ENCODE peak calls at places on chromosomes 1 and 21, in five cellular contexts. One of them, this sample, is unnamed.

GRCh38 chr1:157566484-157567300 is 14.4 kb upstream of the FCRL5 start:
- DNase-seq in CD8-positive, alpha-beta memory T cell: no peak
- DNase-seq in H4: no peak
- DNase-seq in amniotic stem cell: no peak
- DNase-seq in cardiac muscle cell: no peak
- DNase-seq in this sample: no peak

GRCh38 chr1:208533746-208534603 is 289.8 kb upstream of the PLXNA2 start:
- DNase-seq in amniotic stem cell: no peak
- DNase-seq in cardiac muscle cell: no peak
- DNase-seq in CD8-positive, alpha-beta memory T cell: no peak
- DNase-seq in H4: no peak
- DNase-seq in this sample: peak

GRCh38 chr21:14913576-14914146 is 151.1 kb downstream of the NRIP1 start:
- DNase-seq in cardiac muscle cell: no peak
- DNase-seq in CD8-positive, alpha-beta memory T cell: no peak
- DNase-seq in amniotic stem cell: no peak
- DNase-seq in H4: no peak
- DNase-seq in this sample: no peak

GRCh38 chr1:7539772-7540175 is 231.3 kb upstream of the VAMP3 start:
- DNase-seq in CD8-positive, alpha-beta memory T cell: no peak
- DNase-seq in amniotic stem cell: no peak
- DNase-seq in cardiac muscle cell: peak
- DNase-seq in H4: peak
- DNase-seq in this sample: no peak

GRCh38 chr1:13825033-13825432 is 125.0 kb downstream of the PRDM2 start:
- DNase-seq in amniotic stem cell: no peak
- DNase-seq in H4: no peak
- DNase-seq in CD8-positive, alpha-beta memory T cell: no peak
- DNase-seq in cardiac muscle cell: no peak
- DNase-seq in this sample: peak

GRCh38 chr1:112464501-112464900 is 44.3 kb upstream of the WNT2B start:
- DNase-seq in H4: no peak
- DNase-seq in cardiac muscle cell: no peak
- DNase-seq in amniotic stem cell: no peak
- DNase-seq in CD8-positive, alpha-beta memory T cell: no peak
- DNase-seq in this sample: no peak

GRCh38 chr21:44930543-44930981 is 9.3 kb upstream of the SLX9 start:
- DNase-seq in amniotic stem cell: no peak
- DNase-seq in H4: no peak
- DNase-seq in CD8-positive, alpha-beta memory T cell: peak
- DNase-seq in cardiac muscle cell: peak
- DNase-seq in this sample: no peak

GRCh38 chr1:12276225-12276624 is 46.4 kb downstream of the VPS13D start:
- DNase-seq in cardiac muscle cell: peak
- DNase-seq in amniotic stem cell: no peak
- DNase-seq in CD8-positive, alpha-beta memory T cell: no peak
- DNase-seq in H4: peak
- DNase-seq in this sample: no peak

GRCh38 chr1:183259886-183260285 is 73.8 kb downstream of the LAMC2 start:
- DNase-seq in amniotic stem cell: no peak
- DNase-seq in cardiac muscle cell: no peak
- DNase-seq in H4: no peak
- DNase-seq in CD8-positive, alpha-beta memory T cell: no peak
- DNase-seq in this sample: no peak

GRCh38 chr1:89990976-89991831 is 3.7 kb upstream of the ZNF326 start:
- DNase-seq in amniotic stem cell: no peak
- DNase-seq in H4: no peak
- DNase-seq in CD8-positive, alpha-beta memory T cell: no peak
- DNase-seq in cardiac muscle cell: no peak
- DNase-seq in this sample: no peak

GRCh38 chr1:17122449-17123194 is 3.4 kb upstream of the PADI2 start:
- DNase-seq in amniotic stem cell: no peak
- DNase-seq in H4: peak
- DNase-seq in CD8-positive, alpha-beta memory T cell: no peak
- DNase-seq in cardiac muscle cell: peak
- DNase-seq in this sample: no peak

GRCh38 chr1:77991638-77992037 is 12.8 kb upstream of the FUBP1 start:
- DNase-seq in cardiac muscle cell: no peak
- DNase-seq in CD8-positive, alpha-beta memory T cell: no peak
- DNase-seq in amniotic stem cell: no peak
- DNase-seq in H4: no peak
- DNase-seq in this sample: no peak

GRCh38 chr1:28050746-28051145 is 37.7 kb downstream of the EYA3 start:
- DNase-seq in H4: no peak
- DNase-seq in amniotic stem cell: no peak
- DNase-seq in cardiac muscle cell: peak
- DNase-seq in CD8-positive, alpha-beta memory T cell: no peak
- DNase-seq in this sample: no peak

GRCh38 chr21:38950388-38951094 is 144.8 kb downstream of the ETS2 start:
- DNase-seq in CD8-positive, alpha-beta memory T cell: no peak
- DNase-seq in cardiac muscle cell: peak
- DNase-seq in amniotic stem cell: no peak
- DNase-seq in H4: no peak
- DNase-seq in this sample: no peak

GRCh38 chr1:184890539-184890973 is 83.8 kb downstream of the NIBAN1 start:
- DNase-seq in cardiac muscle cell: peak
- DNase-seq in amniotic stem cell: no peak
- DNase-seq in CD8-positive, alpha-beta memory T cell: peak
- DNase-seq in H4: peak
- DNase-seq in this sample: no peak

GRCh38 chr1:67570473-67571143 is 114.4 kb upstream of the GADD45A start:
- DNase-seq in cardiac muscle cell: peak
- DNase-seq in H4: peak
- DNase-seq in CD8-positive, alpha-beta memory T cell: no peak
- DNase-seq in amniotic stem cell: peak
- DNase-seq in this sample: no peak

GRCh38 chr1:17718136-17718535 is 37.0 kb upstream of the ACTL8 start:
- DNase-seq in H4: no peak
- DNase-seq in amniotic stem cell: no peak
- DNase-seq in cardiac muscle cell: no peak
- DNase-seq in CD8-positive, alpha-beta memory T cell: no peak
- DNase-seq in this sample: no peak

GRCh38 chr1:71014110-71014509 is 33.5 kb downstream of the PTGER3 start:
- DNase-seq in cardiac muscle cell: peak
- DNase-seq in amniotic stem cell: no peak
- DNase-seq in CD8-positive, alpha-beta memory T cell: no peak
- DNase-seq in H4: no peak
- DNase-seq in this sample: no peak

GRCh38 chr1:92933459-92933858 is 27.8 kb downstream of the DIPK1A start:
- DNase-seq in CD8-positive, alpha-beta memory T cell: no peak
- DNase-seq in amniotic stem cell: no peak
- DNase-seq in cardiac muscle cell: peak
- DNase-seq in H4: no peak
- DNase-seq in this sample: no peak

GRCh38 chr1:29546496-29546895 is 310.2 kb downstream of the PTPRU start:
- DNase-seq in amniotic stem cell: no peak
- DNase-seq in cardiac muscle cell: no peak
- DNase-seq in CD8-positive, alpha-beta memory T cell: no peak
- DNase-seq in H4: no peak
- DNase-seq in this sample: no peak

GRCh38 chr1:114892194-114892918 is 37.7 kb downstream of the SYCP1 start:
- DNase-seq in amniotic stem cell: no peak
- DNase-seq in CD8-positive, alpha-beta memory T cell: no peak
- DNase-seq in H4: no peak
- DNase-seq in cardiac muscle cell: no peak
- DNase-seq in this sample: no peak

GRCh38 chr1:161244888-161245287 is 6.9 kb upstream of the NR1I3 start:
- DNase-seq in CD8-positive, alpha-beta memory T cell: no peak
- DNase-seq in amniotic stem cell: no peak
- DNase-seq in cardiac muscle cell: no peak
- DNase-seq in H4: no peak
- DNase-seq in this sample: no peak

GRCh38 chr1:218463194-218464156 is 118.3 kb downstream of the TGFB2 start:
- DNase-seq in amniotic stem cell: no peak
- DNase-seq in cardiac muscle cell: peak
- DNase-seq in CD8-positive, alpha-beta memory T cell: no peak
- DNase-seq in H4: no peak
- DNase-seq in this sample: no peak

GRCh38 chr1:184183919-184184318 is 132.4 kb downstream of the TSEN15 start:
- DNase-seq in amniotic stem cell: no peak
- DNase-seq in CD8-positive, alpha-beta memory T cell: no peak
- DNase-seq in H4: no peak
- DNase-seq in cardiac muscle cell: no peak
- DNase-seq in this sample: no peak

GRCh38 chr1:220409751-220410370 is 118.1 kb upstream of the MARK1 start:
- DNase-seq in H4: no peak
- DNase-seq in CD8-positive, alpha-beta memory T cell: no peak
- DNase-seq in cardiac muscle cell: no peak
- DNase-seq in amniotic stem cell: no peak
- DNase-seq in this sample: no peak

GRCh38 chr21:45578811-45579381 is 36.7 kb upstream of the SLC19A1 start:
- DNase-seq in CD8-positive, alpha-beta memory T cell: no peak
- DNase-seq in amniotic stem cell: no peak
- DNase-seq in H4: no peak
- DNase-seq in cardiac muscle cell: no peak
- DNase-seq in this sample: peak

GRCh38 chr1:151994956-151995355 is 1.3 kb upstream of the S100A10 start:
- DNase-seq in cardiac muscle cell: peak
- DNase-seq in CD8-positive, alpha-beta memory T cell: no peak
- DNase-seq in amniotic stem cell: peak
- DNase-seq in H4: peak
- DNase-seq in this sample: no peak

GRCh38 chr1:218257971-218258370 is 27.1 kb upstream of the RRP15 start:
- DNase-seq in CD8-positive, alpha-beta memory T cell: no peak
- DNase-seq in cardiac muscle cell: no peak
- DNase-seq in amniotic stem cell: no peak
- DNase-seq in H4: no peak
- DNase-seq in this sample: no peak

GRCh38 chr1:3642921-3643675 is 6.8 kb downstream of the WRAP73 start:
- DNase-seq in H4: no peak
- DNase-seq in amniotic stem cell: no peak
- DNase-seq in CD8-positive, alpha-beta memory T cell: no peak
- DNase-seq in cardiac muscle cell: no peak
- DNase-seq in this sample: no peak

GRCh38 chr21:43020771-43021170 is 46.4 kb downstream of the PKNOX1 start:
- DNase-seq in CD8-positive, alpha-beta memory T cell: no peak
- DNase-seq in amniotic stem cell: no peak
- DNase-seq in H4: no peak
- DNase-seq in cardiac muscle cell: no peak
- DNase-seq in this sample: no peak

GRCh38 chr1:150762559-150762958 is 3.0 kb downstream of the CTSS start:
- DNase-seq in H4: no peak
- DNase-seq in CD8-positive, alpha-beta memory T cell: no peak
- DNase-seq in cardiac muscle cell: no peak
- DNase-seq in amniotic stem cell: no peak
- DNase-seq in this sample: no peak

GRCh38 chr1:16017461-16018303 is at the start of gene HSPB7:
- DNase-seq in H4: no peak
- DNase-seq in amniotic stem cell: peak
- DNase-seq in cardiac muscle cell: peak
- DNase-seq in CD8-positive, alpha-beta memory T cell: no peak
- DNase-seq in this sample: no peak